ENCODE peak calls at places on chromosome 7, in nine cellular contexts. M, F, Q, X, A, P, J, T and U are unnamed samples.

GRCh38 chr7:105581066-105581811 is at the start of gene EFCAB10:
- DNase-seq in T (peak), F (peak), X (no peak), P (peak), J (peak), A (no peak), Q (peak), M (peak), U (peak)

GRCh38 chr7:1060315-1061080 is 16.2 kb downstream of the GPR146 start:
- DNase-seq in X (no peak), Q (no peak), F (no peak), M (no peak), J (no peak), P (no peak), A (no peak), T (no peak), U (no peak)

GRCh38 chr7:78081888-78082287 is 283.3 kb downstream of the PHTF2 start:
- DNase-seq in T (no peak), P (no peak), A (no peak), X (no peak), J (no peak), M (no peak), Q (no peak), F (no peak), U (no peak)

GRCh38 chr7:18276380-18276779 is 219.2 kb upstream of the HDAC9 start:
- DNase-seq in F (no peak), T (no peak), Q (no peak), J (peak), M (no peak), X (no peak), A (no peak), P (no peak), U (no peak)

GRCh38 chr7:19754521-19755116 is 18.8 kb downstream of the TMEM196 start:
- DNase-seq in P (peak), A (no peak), M (peak), F (peak), T (no peak), X (peak), J (peak), Q (no peak), U (peak)

GRCh38 chr7:25262586-25262985 is 34.3 kb upstream of the NPVF start:
- DNase-seq in F (no peak), Q (no peak), M (peak), T (no peak), P (no peak), A (no peak), X (peak), J (no peak), U (no peak)

GRCh38 chr7:794671-795329 is 37.5 kb upstream of the SUN1 start:
- DNase-seq in A (no peak), T (no peak), J (no peak), Q (no peak), F (no peak), P (no peak), X (no peak), M (no peak), U (no peak)

GRCh38 chr7:43721193-43721806 is 8.0 kb downstream of the COA1 start:
- DNase-seq in J (peak), A (no peak), X (peak), M (peak), Q (no peak), T (no peak), F (peak), P (peak), U (peak)

GRCh38 chr7:1646957-1647891 is 22.9 kb upstream of the ELFN1 start:
- DNase-seq in M (peak), Q (peak), J (peak), A (no peak), P (no peak), T (no peak), F (no peak), X (no peak), U (peak)

GRCh38 chr7:79451580-79451979 is 1.9 kb downstream of the MAGI2 start:
- DNase-seq in F (no peak), M (no peak), Q (no peak), J (no peak), T (no peak), P (no peak), A (no peak), X (no peak), U (no peak)

GRCh38 chr7:22657479-22657878 is 69.5 kb upstream of the IL6 start:
- DNase-seq in T (no peak), Q (no peak), A (no peak), P (no peak), M (no peak), X (no peak), F (no peak), J (no peak), U (no peak)

GRCh38 chr7:128738570-128739047 is 550 bp upstream of the CALU start:
- DNase-seq in J (no peak), M (no peak), P (no peak), X (no peak), A (no peak), F (no peak), Q (peak), T (peak), U (peak)

GRCh38 chr7:140238778-140239652 is 62.2 kb upstream of the KDM7A start:
- DNase-seq in T (peak), Q (no peak), M (no peak), J (peak), F (peak), P (no peak), X (no peak), A (no peak), U (peak)